ENCODE peak calls at places on chromosomes 11 and 22, in ten cellular contexts. Q is right lobe of liver, I is AG09319, E is uterus, P is breast epithelium, N is stomach, X is IMR-90, L is MM.1S, M is AG09309, B is neural crest cell. F is an unnamed sample.

GRCh38 chr11:7969756-7970646 is 4.8 kb upstream of the NLRP10 start:
- DNase-seq in E (no peak), N (no peak), Q (no peak), P (no peak), I (no peak), B (no peak), L (no peak), M (no peak), X (no peak), F (no peak)

GRCh38 chr11:111245425-111245824 is at the start of gene POU2AF2:
- DNase-seq in P (no peak), B (no peak), M (no peak), L (no peak), N (no peak), I (no peak), Q (no peak), X (no peak), E (no peak), F (no peak)

GRCh38 chr11:88300888-88301477 is 36.6 kb downstream of the CTSC start:
- DNase-seq in P (no peak), E (no peak), Q (no peak), X (no peak), L (no peak), B (no peak), I (no peak), N (no peak), M (no peak), F (no peak)

GRCh38 chr11:6979365-6979764 is 40.8 kb downstream of the ZNF214 start:
- DNase-seq in P (no peak), N (no peak), M (no peak), I (no peak), X (peak), L (no peak), B (no peak), Q (no peak), E (no peak), F (no peak)

GRCh38 chr11:113773092-113773415 is 438 bp downstream of the ZW10 start:
- DNase-seq in M (no peak), B (no peak), N (peak), L (no peak), E (no peak), I (no peak), P (peak), Q (no peak), X (peak), F (no peak)

GRCh38 chr11:84780689-84781293 is 846.4 kb downstream of the DLG2 start:
- DNase-seq in B (no peak), L (peak), M (no peak), E (no peak), X (peak), N (no peak), P (no peak), Q (no peak), I (no peak), F (no peak)

GRCh38 chr11:11931461-11932055 is 76.9 kb downstream of the DKK3 start:
- DNase-seq in E (peak), I (peak), Q (peak), N (no peak), L (peak), M (peak), P (no peak), B (no peak), X (peak), F (no peak)

GRCh38 chr11:66022401-66023185 is 3.7 kb downstream of the CATSPER1 start:
- DNase-seq in P (no peak), E (peak), L (peak), Q (peak), M (no peak), B (peak), N (peak), I (no peak), X (peak), F (peak)

GRCh38 chr22:35915477-35916013 is 113.1 kb downstream of the RBFOX2 start:
- DNase-seq in I (no peak), M (no peak), Q (no peak), N (no peak), E (no peak), P (no peak), X (peak), L (no peak), B (no peak), F (no peak)

GRCh38 chr11:128941573-128942271 is 949 bp downstream of the TP53AIP1 start:
- DNase-seq in Q (no peak), B (no peak), N (no peak), L (no peak), E (no peak), M (no peak), I (no peak), P (no peak), X (no peak), F (no peak)

GRCh38 chr22:36808611-36809344 is 8.1 kb downstream of the PVALB start:
- DNase-seq in L (peak), N (no peak), Q (no peak), B (no peak), P (no peak), E (no peak), X (no peak), I (no peak), M (no peak), F (no peak)

GRCh38 chr11:21556936-21557335 is 635.9 kb upstream of the ANO5 start:
- DNase-seq in M (no peak), E (no peak), P (no peak), Q (no peak), I (no peak), X (no peak), B (no peak), N (no peak), L (no peak), F (no peak)

GRCh38 chr11:78749243-78749730 is 174.6 kb upstream of the NARS2 start:
- DNase-seq in L (no peak), E (no peak), B (no peak), M (no peak), Q (no peak), X (no peak), N (no peak), I (no peak), P (no peak), F (no peak)

GRCh38 chr22:43974028-43974545 is 18.8 kb downstream of the SAMM50 start:
- DNase-seq in Q (peak), X (no peak), I (no peak), M (no peak), E (no peak), P (no peak), L (no peak), N (no peak), B (no peak), F (no peak)

GRCh38 chr11:78886616-78887015 is 312.0 kb upstream of the NARS2 start:
- DNase-seq in P (peak), M (peak), L (no peak), B (no peak), X (peak), Q (no peak), I (no peak), E (no peak), N (no peak), F (no peak)

GRCh38 chr22:25404923-25405853 is 159.3 kb upstream of the GRK3 start:
- DNase-seq in M (no peak), P (no peak), N (peak), X (peak), B (no peak), L (peak), Q (peak), E (peak), I (peak), F (peak)

GRCh38 chr11:15170698-15171097 is 56.0 kb downstream of the INSC start:
- DNase-seq in P (no peak), X (no peak), N (no peak), E (no peak), L (no peak), Q (no peak), M (no peak), I (no peak), B (no peak), F (no peak)

GRCh38 chr11:92764128-92764527 is 205.3 kb upstream of the MTNR1B start:
- DNase-seq in I (no peak), L (no peak), X (no peak), B (no peak), E (no peak), Q (no peak), N (no peak), M (no peak), P (no peak), F (no peak)

GRCh38 chr11:69051381-69052342 is 2.9 kb downstream of the TPCN2 start:
- DNase-seq in X (no peak), M (no peak), E (no peak), N (no peak), P (no peak), Q (peak), B (no peak), L (no peak), I (no peak), F (no peak)

GRCh38 chr22:40224702-40225101 is 47.0 kb downstream of the TNRC6B start:
- DNase-seq in X (peak), M (no peak), P (no peak), I (no peak), Q (no peak), L (no peak), N (no peak), B (no peak), E (no peak), F (no peak)

GRCh38 chr11:77207618-77208313 is 79.7 kb downstream of the MYO7A start:
- DNase-seq in P (no peak), M (no peak), E (no peak), Q (no peak), L (no peak), N (no peak), I (no peak), X (no peak), B (no peak), F (no peak)

GRCh38 chr22:28021998-28022660 is 103.1 kb upstream of the PITPNB start:
- DNase-seq in Q (peak), M (no peak), P (peak), N (peak), E (no peak), L (no peak), X (no peak), I (no peak), B (no peak), F (no peak)

GRCh38 chr11:70164705-70165104 is 38.4 kb upstream of the FADD start:
- DNase-seq in N (no peak), L (no peak), Q (no peak), X (no peak), E (no peak), B (no peak), I (no peak), P (no peak), M (no peak), F (no peak)

GRCh38 chr22:46088541-46089311 is 61.6 kb upstream of the PPARA start:
- DNase-seq in M (peak), X (peak), Q (peak), N (peak), P (peak), B (no peak), L (no peak), I (no peak), E (peak), F (no peak)

GRCh38 chr22:45029501-45029900 is 19.7 kb upstream of the PHF21B start:
- DNase-seq in X (no peak), P (no peak), N (no peak), L (no peak), M (no peak), I (no peak), E (no peak), B (no peak), Q (no peak), F (no peak)

DNA sequence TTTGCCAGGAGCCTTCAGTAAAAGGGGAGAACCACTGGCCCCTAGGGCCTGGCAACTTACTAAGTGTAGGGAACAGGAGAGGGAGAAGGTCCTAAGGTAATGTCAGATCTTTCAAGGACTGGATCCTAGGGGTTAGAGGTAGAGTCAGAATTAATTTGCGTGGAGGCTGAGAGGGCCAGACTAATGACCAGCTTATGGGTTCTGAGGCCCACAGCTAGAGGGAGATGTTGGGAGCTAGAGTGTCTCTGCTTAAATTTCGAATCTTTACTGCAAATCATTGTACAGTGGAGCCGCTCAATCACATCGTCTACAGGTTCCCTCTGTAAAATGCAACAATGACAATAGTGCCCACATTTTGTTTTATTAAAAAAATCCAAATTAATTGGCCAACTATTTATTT is 31.4 kb downstream of the CLMP start:
- DNase-seq in P (no peak), Q (no peak), N (no peak), M (no peak), E (no peak), B (no peak), L (no peak), X (no peak), I (no peak), F (no peak)
- TF ChIP-seq CTCF in P (no peak), Q (no peak), N (no peak), M (peak), E (no peak), B (no peak), L (no peak), X (no peak), I (no peak), F (no peak)

DNA sequence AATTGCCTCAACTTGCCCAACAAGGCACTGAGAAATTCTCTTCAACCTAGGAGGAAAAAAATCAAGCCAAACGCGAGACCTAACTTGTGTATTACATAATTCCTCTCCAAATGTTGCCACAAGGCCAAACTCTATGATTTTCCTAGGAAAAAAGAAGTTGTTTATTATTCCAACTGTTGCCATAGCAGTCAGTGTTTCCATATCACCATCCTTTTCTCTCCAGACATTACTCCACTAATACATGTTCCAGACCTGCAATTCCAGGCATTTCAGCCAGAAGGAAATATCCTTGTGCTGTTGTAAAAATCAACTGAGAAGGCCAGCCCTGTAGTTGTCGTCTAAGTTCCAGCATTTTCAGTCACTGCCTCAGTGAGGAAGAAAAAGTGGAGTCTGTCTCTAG is 33.1 kb upstream of the PAMR1 start:
- DNase-seq in N (no peak), B (no peak), L (no peak), E (no peak), I (no peak), P (no peak), Q (no peak), X (peak), M (no peak), F (no peak)
- TF ChIP-seq CTCF in N (no peak), B (no peak), L (no peak), E (no peak), I (no peak), P (peak), Q (no peak), X (peak), M (no peak), F (no peak)

GRCh38 chr22:31968022-31968421 is 23.7 kb downstream of the YWHAH start:
- DNase-seq in E (no peak), Q (no peak), L (no peak), N (no peak), B (no peak), X (no peak), M (no peak), P (no peak), I (no peak), F (no peak)

GRCh38 chr22:31973739-31974138 is 29.4 kb downstream of the YWHAH start:
- DNase-seq in P (no peak), M (no peak), B (no peak), I (no peak), Q (peak), X (no peak), N (no peak), L (no peak), E (no peak), F (no peak)

GRCh38 chr22:31972180-31972579 is 27.8 kb downstream of the YWHAH start:
- DNase-seq in N (no peak), L (no peak), I (no peak), X (no peak), B (no peak), P (no peak), M (no peak), Q (no peak), E (no peak), F (no peak)

GRCh38 chr22:31970490-31971444 is 26.4 kb downstream of the YWHAH start:
- DNase-seq in M (no peak), N (peak), Q (peak), B (peak), X (peak), I (peak), E (peak), L (peak), P (peak), F (peak)

DNA sequence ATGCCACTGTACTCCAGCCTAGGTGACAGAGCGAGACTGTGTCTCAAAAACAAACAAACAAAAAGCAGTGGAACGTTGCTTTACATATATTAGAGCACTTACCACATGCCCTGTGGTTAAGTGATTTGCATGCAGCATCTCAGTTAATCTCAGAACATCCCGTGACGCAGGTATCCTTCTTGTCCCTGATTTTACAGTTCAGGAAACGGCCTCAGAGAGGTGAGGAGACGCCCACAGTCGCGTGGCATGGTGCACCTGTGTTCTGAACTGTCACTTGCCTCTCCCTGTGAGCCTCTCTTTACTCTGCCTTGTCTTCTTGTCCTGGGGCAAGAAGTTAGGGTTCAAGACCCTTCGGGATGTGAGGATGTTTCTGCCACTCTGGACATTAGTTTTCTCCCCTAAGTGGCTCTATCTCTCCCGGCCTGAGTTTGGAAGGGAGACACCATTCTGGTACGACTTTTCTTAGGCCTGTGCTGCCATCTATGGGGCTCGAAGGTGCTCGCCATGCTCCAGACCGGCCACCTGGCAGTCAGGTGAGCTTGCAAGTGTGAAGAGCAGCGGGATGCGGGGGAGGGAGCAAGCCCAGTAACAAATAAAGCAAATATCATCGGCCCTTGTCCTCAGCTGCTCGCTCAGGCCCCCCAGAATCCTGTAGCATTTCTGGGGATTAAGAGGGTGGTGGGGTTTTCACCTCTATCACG is 25.6 kb downstream of the YWHAH start:
- DNase-seq in L (peak), P (peak), N (peak), M (no peak), B (peak), E (peak), I (peak), X (peak), Q (peak), F (peak)
- TF ChIP-seq CTCF in L (peak), P (peak), N (no peak), M (peak), B (peak), E (no peak), I (peak), X (peak), Q (peak), F (peak)

DNA sequence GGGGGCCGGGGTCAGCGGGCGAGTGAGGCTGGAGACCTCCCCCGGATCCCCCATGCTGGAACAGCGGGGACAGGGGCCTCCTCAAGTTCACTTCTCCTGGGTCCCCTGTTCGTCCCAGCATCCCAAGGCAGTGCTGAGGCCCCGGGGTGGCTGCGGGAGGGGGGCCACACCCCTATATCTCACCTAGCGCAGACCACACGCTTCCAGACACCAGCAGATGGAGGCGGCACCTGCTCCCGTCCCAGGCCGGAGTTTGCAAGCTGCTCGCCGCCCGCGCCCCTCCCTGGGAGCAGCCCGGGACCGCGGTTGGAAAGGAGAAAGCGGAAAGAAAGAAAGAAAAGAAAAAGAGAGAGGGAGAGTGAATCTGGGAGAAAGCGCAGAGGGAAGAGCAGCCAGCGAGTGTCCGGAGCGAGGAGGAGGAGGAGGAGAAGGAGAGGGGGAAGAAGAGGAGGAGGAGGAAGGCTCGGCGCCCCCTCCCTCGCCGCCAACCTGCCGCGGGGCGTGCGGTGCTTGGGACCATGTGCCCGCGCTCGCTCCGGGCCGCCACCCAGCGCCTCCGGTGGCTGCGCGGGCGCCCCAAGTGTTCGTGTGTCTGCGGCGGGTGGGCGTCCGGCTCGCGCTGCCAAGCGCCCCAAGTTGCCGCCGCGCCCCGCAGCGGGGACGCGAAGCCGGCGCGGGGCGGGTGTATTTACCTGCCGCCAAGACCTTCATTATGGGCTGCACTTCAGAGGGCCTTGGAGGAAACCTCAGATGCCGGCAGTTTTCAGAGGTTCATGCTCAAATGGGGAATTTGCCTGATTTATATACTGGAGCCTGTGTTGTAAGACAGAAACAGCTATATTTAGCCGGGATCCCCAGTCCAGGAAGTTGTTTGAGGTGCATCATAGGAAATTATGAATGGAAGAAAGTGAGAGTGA is at the start of gene LIF:
- DNase-seq in P (no peak), E (no peak), L (peak), X (peak), M (no peak), I (no peak), B (no peak), Q (no peak), N (no peak), F (peak)
- TF ChIP-seq CTCF in P (no peak), E (no peak), L (peak), X (peak), M (no peak), I (peak), B (no peak), Q (peak), N (no peak), F (peak)

GRCh38 chr11:61901353-61901858 is 10.1 kb upstream of the FADS3 start:
- DNase-seq in B (no peak), Q (no peak), X (no peak), N (no peak), M (no peak), I (no peak), E (no peak), L (no peak), P (no peak), F (no peak)
- TF ChIP-seq CTCF in B (no peak), Q (no peak), X (no peak), N (no peak), M (no peak), I (no peak), E (no peak), L (no peak), P (no peak), F (no peak)